ENCODE peak calls at places on chromosomes 16 and 17, in seven cellular contexts. One of them, this sample, is unnamed.

GRCh38 chr16:86609661-86610060 is 31.3 kb downstream of the FOXL1 start:
- DNase-seq in heart left ventricle: no peak
- DNase-seq in activated T-helper 1 cell treated with Interleukin-2 at 50 U/mL for 16 hours: no peak
- DNase-seq in HAP-1: no peak
- DNase-seq in LoVo: no peak
- DNase-seq in lower leg skin: no peak
- DNase-seq in GM19239: no peak
- DNase-seq in this sample: no peak

GRCh38 chr17:64037802-64038201 is 17.4 kb upstream of the ICAM2 start:
- DNase-seq in LoVo: peak; percentile 7
- DNase-seq in lower leg skin: no peak
- DNase-seq in heart left ventricle: no peak
- DNase-seq in activated T-helper 1 cell treated with Interleukin-2 at 50 U/mL for 16 hours: no peak
- DNase-seq in GM19239: no peak
- DNase-seq in HAP-1: no peak
- DNase-seq in this sample: no peak

GRCh38 chr17:8436169-8436932 is 667 bp downstream of the NDEL1 start:
- DNase-seq in GM19239: peak; percentile 17
- DNase-seq in HAP-1: peak; percentile 46
- DNase-seq in heart left ventricle: peak; percentile 82
- DNase-seq in LoVo: peak; percentile 67
- DNase-seq in activated T-helper 1 cell treated with Interleukin-2 at 50 U/mL for 16 hours: peak; percentile 47
- DNase-seq in lower leg skin: peak; percentile 44
- DNase-seq in this sample: peak; percentile 11

GRCh38 chr16:20102521-20102920 is 28.8 kb upstream of the GPR139 start:
- DNase-seq in GM19239: no peak
- DNase-seq in heart left ventricle: no peak
- DNase-seq in activated T-helper 1 cell treated with Interleukin-2 at 50 U/mL for 16 hours: no peak
- DNase-seq in LoVo: no peak
- DNase-seq in HAP-1: no peak
- DNase-seq in lower leg skin: no peak
- DNase-seq in this sample: no peak

GRCh38 chr16:67842509-67843342 is 606 bp downstream of the THAP11 start:
- DNase-seq in HAP-1: peak; percentile 39
- DNase-seq in heart left ventricle: peak; percentile 69
- DNase-seq in LoVo: no peak
- DNase-seq in activated T-helper 1 cell treated with Interleukin-2 at 50 U/mL for 16 hours: peak; percentile 48
- DNase-seq in lower leg skin: no peak
- DNase-seq in GM19239: peak; percentile 41
- DNase-seq in this sample: no peak

GRCh38 chr17:40604327-40605080 is 39.2 kb upstream of the CCR7 start:
- DNase-seq in heart left ventricle: no peak
- DNase-seq in LoVo: no peak
- DNase-seq in activated T-helper 1 cell treated with Interleukin-2 at 50 U/mL for 16 hours: no peak
- DNase-seq in GM19239: no peak
- DNase-seq in lower leg skin: no peak
- DNase-seq in HAP-1: no peak
- DNase-seq in this sample: no peak

GRCh38 chr16:27286446-27286845 is 17.9 kb upstream of the NSMCE1 start:
- DNase-seq in LoVo: no peak
- DNase-seq in activated T-helper 1 cell treated with Interleukin-2 at 50 U/mL for 16 hours: no peak
- DNase-seq in heart left ventricle: no peak
- DNase-seq in GM19239: no peak
- DNase-seq in lower leg skin: no peak
- DNase-seq in HAP-1: no peak
- DNase-seq in this sample: no peak

GRCh38 chr16:21626659-21627277 is 25.6 kb downstream of the IGSF6 start:
- DNase-seq in activated T-helper 1 cell treated with Interleukin-2 at 50 U/mL for 16 hours: no peak
- DNase-seq in lower leg skin: peak; percentile 71
- DNase-seq in GM19239: no peak
- DNase-seq in HAP-1: no peak
- DNase-seq in heart left ventricle: no peak
- DNase-seq in LoVo: no peak
- DNase-seq in this sample: no peak

GRCh38 chr16:79665970-79666369 is 65.4 kb upstream of the MAF start:
- DNase-seq in HAP-1: no peak
- DNase-seq in lower leg skin: no peak
- DNase-seq in GM19239: no peak
- DNase-seq in activated T-helper 1 cell treated with Interleukin-2 at 50 U/mL for 16 hours: no peak
- DNase-seq in LoVo: no peak
- DNase-seq in heart left ventricle: no peak
- DNase-seq in this sample: no peak

This sample was measured in NT2/D1.